ENCODE peak calls at places on chromosomes 16 and 17, in six cellular contexts. T is GM23248; F is cardiac fibroblast; I is GM13976; K is stimulated activated CD4-positive, alpha-beta T cell treated with anti-CD3 and anti-CD28 coated beads, Interleukin-2, amount 100 ng/mL, for 48 hours; A is M059J. V is an unnamed sample.

GRCh38 chr17:77433385-77434135 is 292.8 kb downstream of the SEC14L1 start:
- DNase-seq in T (peak; percentile 73), I (peak; percentile 86), F (peak; percentile 65), A (no peak), K (no peak), V (no peak)

GRCh38 chr17:5514976-5515375 is 28.6 kb downstream of the MIS12 start:
- DNase-seq in K (no peak), I (no peak), T (no peak), A (no peak), F (no peak), V (no peak)

GRCh38 chr16:83623091-83623730 is 184.6 kb upstream of the HSBP1 start:
- DNase-seq in K (no peak), T (no peak), F (no peak), A (no peak), I (no peak), V (no peak)

GRCh38 chr17:75370288-75370687 is 35.2 kb downstream of the GRB2 start:
- DNase-seq in A (peak; percentile 74), I (no peak), K (no peak), F (no peak), T (no peak), V (no peak)

GRCh38 chr17:28996554-28997096 is 9.2 kb downstream of the SEZ6 start:
- DNase-seq in K (no peak), T (no peak), I (no peak), A (no peak), F (no peak), V (no peak)

GRCh38 chr16:29986231-29986630 is 9.2 kb downstream of the HIRIP3 start:
- DNase-seq in F (no peak), A (no peak), I (no peak), T (no peak), K (no peak), V (no peak)

GRCh38 chr17:20171741-20172377 is 162.7 kb downstream of the SPECC1 start:
- DNase-seq in F (no peak), A (peak; percentile 78), K (no peak), T (no peak), I (no peak), V (no peak)

GRCh38 chr17:73412914-73413313 is 101.1 kb upstream of the CDC42EP4 start:
- DNase-seq in A (no peak), I (no peak), K (no peak), F (no peak), T (no peak), V (no peak)

GRCh38 chr17:57253307-57254065 is 2.8 kb upstream of the MSI2 start:
- DNase-seq in T (no peak), F (no peak), I (no peak), A (no peak), K (no peak), V (no peak)

GRCh38 chr17:82967268-82968032 is 112.0 kb upstream of the METRNL start:
- DNase-seq in A (no peak), I (no peak), F (no peak), T (no peak), K (no peak), V (no peak)

GRCh38 chr16:65218348-65218747 is 96.5 kb upstream of the CDH11 start:
- DNase-seq in F (no peak), I (no peak), T (no peak), K (no peak), A (no peak), V (no peak)

GRCh38 chr16:73432794-73433455 is 385.0 kb upstream of the ZFHX3 start:
- DNase-seq in I (no peak), K (no peak), T (no peak), F (no peak), A (no peak), V (no peak)

GRCh38 chr17:1056761-1057160 is 59.8 kb downstream of the TIMM22 start:
- DNase-seq in K (no peak), F (no peak), A (no peak), T (no peak), I (no peak), V (no peak)

V was measured in CD14-positive monocyte.